ENCODE peak calls at places on chromosomes 3 and 15, in nine cellular contexts. S, D, U, Q, Z, P, X, T and K are unnamed samples.

GRCh38 chr15:76038512-76038911 is 21.3 kb upstream of the TMEM266 start:
- DNase-seq in Q (no peak), T (no peak), X (no peak), U (no peak), S (no peak), D (no peak), Z (no peak), P (no peak), K (no peak)

GRCh38 chr15:81752149-81752942 is 293.5 kb downstream of the MEX3B start:
- DNase-seq in S (peak), T (peak), D (no peak), Q (no peak), Z (no peak), X (peak), U (no peak), P (peak), K (peak)

GRCh38 chr3:150309557-150309956 is 98.5 kb upstream of the TSC22D2 start:
- DNase-seq in U (no peak), Z (no peak), Q (no peak), P (no peak), T (peak), D (no peak), S (peak), X (no peak), K (no peak)

GRCh38 chr15:81516461-81516860 is 142.4 kb upstream of the TMC3 start:
- DNase-seq in T (peak), Z (no peak), D (no peak), X (no peak), U (no peak), P (no peak), Q (no peak), S (peak), K (no peak)

GRCh38 chr15:90059208-90059985 is 42.9 kb downstream of the IDH2 start:
- DNase-seq in D (no peak), Z (peak), P (peak), U (peak), Q (no peak), S (no peak), X (peak), T (no peak), K (peak)

GRCh38 chr3:59472541-59472940 is 422.7 kb upstream of the CFAP20DC start:
- DNase-seq in T (peak), U (no peak), S (peak), D (no peak), X (no peak), Q (no peak), Z (no peak), P (no peak), K (no peak)

GRCh38 chr3:170387952-170388351 is 30.4 kb downstream of the SKIL start:
- DNase-seq in X (no peak), U (no peak), Q (no peak), D (no peak), Z (no peak), P (no peak), S (peak), T (peak), K (no peak)

GRCh38 chr3:121557426-121557934 is 10.3 kb upstream of the ARGFX start:
- DNase-seq in Q (no peak), Z (no peak), S (no peak), X (no peak), U (no peak), P (no peak), T (no peak), D (no peak), K (no peak)

GRCh38 chr3:153315781-153316180 is 153.8 kb downstream of the RAP2B start:
- DNase-seq in X (no peak), T (peak), P (no peak), D (no peak), Q (no peak), U (no peak), Z (no peak), S (peak), K (no peak)

GRCh38 chr3:8723612-8724011 is 10.0 kb upstream of the CAV3 start:
- DNase-seq in D (no peak), T (no peak), X (no peak), Q (no peak), Z (no peak), P (no peak), U (no peak), S (no peak), K (no peak)

GRCh38 chr3:76561494-76562242 is 478.2 kb upstream of the ROBO2 start:
- DNase-seq in U (no peak), P (no peak), Q (no peak), X (no peak), Z (no peak), S (peak), T (no peak), D (no peak), K (no peak)

GRCh38 chr3:181703701-181704420 is 7.9 kb upstream of the SOX2 start:
- DNase-seq in T (no peak), U (no peak), X (no peak), S (no peak), Z (no peak), D (no peak), Q (no peak), P (no peak), K (no peak)

GRCh38 chr3:8869613-8870012 is 93.7 kb downstream of the RAD18 start:
- DNase-seq in Q (peak), T (peak), D (peak), Z (no peak), P (peak), X (no peak), U (no peak), S (peak), K (no peak)

GRCh38 chr3:79263423-79263822 is 504.4 kb downstream of the ROBO1 start:
- DNase-seq in Q (no peak), D (no peak), X (no peak), T (peak), P (no peak), U (no peak), Z (no peak), S (no peak), K (no peak)

GRCh38 chr3:76410762-76411281 is 625.5 kb upstream of the ZNF717 start:
- DNase-seq in Z (no peak), S (peak), U (no peak), P (no peak), D (no peak), Q (no peak), T (peak), X (no peak), K (no peak)

GRCh38 chr3:152737021-152737908 is 97.7 kb upstream of the P2RY1 start:
- DNase-seq in Q (no peak), S (peak), U (no peak), Z (no peak), X (no peak), P (no peak), D (no peak), T (peak), K (no peak)

GRCh38 chr15:55778932-55779331 is 36.0 kb upstream of the PRTG start:
- DNase-seq in Z (no peak), Q (no peak), U (no peak), T (no peak), S (no peak), X (no peak), D (no peak), P (no peak), K (no peak)

GRCh38 chr3:49570033-49570654 is 15.9 kb downstream of the BSN start:
- DNase-seq in X (no peak), Z (no peak), S (no peak), T (no peak), U (peak), P (no peak), D (no peak), Q (no peak), K (no peak)

GRCh38 chr15:97235285-97235985 is 725.1 kb upstream of the ARRDC4 start:
- DNase-seq in U (no peak), P (peak), T (peak), S (peak), X (no peak), Z (no peak), D (peak), Q (peak), K (peak)

GRCh38 chr3:177481329-177481728 is 284.0 kb upstream of the TBL1XR1 start:
- DNase-seq in X (no peak), Q (no peak), D (no peak), T (no peak), S (no peak), Z (no peak), P (no peak), U (no peak), K (no peak)

GRCh38 chr3:60599586-60599985 is 651.7 kb downstream of the FHIT start:
- DNase-seq in U (no peak), S (no peak), Z (no peak), Q (no peak), X (no peak), D (no peak), P (no peak), T (no peak), K (no peak)

GRCh38 chr3:40504636-40505430 is 1.0 kb upstream of the ZNF620 start:
- DNase-seq in Q (no peak), U (no peak), P (peak), D (peak), S (peak), X (no peak), Z (no peak), T (peak), K (peak)

GRCh38 chr3:101819649-101820202 is 29.6 kb upstream of the NFKBIZ start:
- DNase-seq in T (no peak), P (no peak), Z (no peak), S (no peak), U (no peak), X (no peak), Q (no peak), D (no peak), K (no peak)

GRCh38 chr3:80227216-80227615 is 459.4 kb upstream of the ROBO1 start:
- DNase-seq in D (no peak), T (no peak), U (no peak), Z (no peak), P (no peak), S (peak), Q (no peak), X (no peak), K (no peak)

GRCh38 chr3:117814975-117815374 is 1105.4 kb downstream of the TUSC7 start:
- DNase-seq in T (peak), P (no peak), Z (no peak), Q (no peak), U (no peak), X (no peak), S (peak), D (no peak), K (no peak)

GRCh38 chr3:102529452-102529851 is 94.6 kb downstream of the ZPLD1 start:
- DNase-seq in P (peak), Q (no peak), D (peak), Z (no peak), U (no peak), S (peak), T (peak), X (no peak), K (no peak)

GRCh38 chr15:65088643-65089021 is 12.1 kb downstream of the KBTBD13 start:
- DNase-seq in X (no peak), S (no peak), D (no peak), T (no peak), U (no peak), Q (no peak), Z (no peak), P (no peak), K (peak)

GRCh38 chr3:170531557-170532335 is 54.1 kb downstream of the SLC7A14 start:
- DNase-seq in U (no peak), Q (no peak), P (no peak), D (no peak), T (peak), S (no peak), Z (no peak), X (no peak), K (no peak)

GRCh38 chr3:190384241-190384863 is 3.6 kb upstream of the CLDN16 start:
- DNase-seq in U (no peak), Q (no peak), X (no peak), T (peak), P (peak), D (peak), S (peak), Z (no peak), K (peak)

GRCh38 chr3:137110392-137110996 is 152.7 kb downstream of the IL20RB start:
- DNase-seq in P (peak), X (no peak), D (peak), U (no peak), Q (no peak), Z (no peak), T (peak), S (peak), K (no peak)

GRCh38 chr3:126340943-126341754 is 16.1 kb downstream of the KLF15 start:
- DNase-seq in X (peak), D (no peak), S (no peak), T (no peak), Q (no peak), U (peak), P (no peak), Z (no peak), K (no peak)

GRCh38 chr3:165464736-165465135 is 268.6 kb upstream of the SLITRK3 start:
- DNase-seq in P (no peak), U (no peak), Q (no peak), D (no peak), X (no peak), T (peak), Z (no peak), S (peak), K (no peak)

GRCh38 chr3:152909180-152909883 is 74.4 kb downstream of the P2RY1 start:
- DNase-seq in Q (no peak), P (peak), X (no peak), D (no peak), U (no peak), T (peak), S (peak), Z (no peak), K (no peak)

GRCh38 chr3:160343132-160343531 is 55.9 kb downstream of the IFT80 start:
- DNase-seq in Q (no peak), P (peak), U (no peak), Z (no peak), S (peak), X (no peak), T (peak), D (no peak), K (no peak)

GRCh38 chr3:116285781-116286180 is 159.5 kb downstream of the LSAMP start:
- DNase-seq in P (no peak), T (no peak), U (no peak), Q (no peak), X (no peak), S (no peak), D (no peak), Z (no peak), K (no peak)

DNA sequence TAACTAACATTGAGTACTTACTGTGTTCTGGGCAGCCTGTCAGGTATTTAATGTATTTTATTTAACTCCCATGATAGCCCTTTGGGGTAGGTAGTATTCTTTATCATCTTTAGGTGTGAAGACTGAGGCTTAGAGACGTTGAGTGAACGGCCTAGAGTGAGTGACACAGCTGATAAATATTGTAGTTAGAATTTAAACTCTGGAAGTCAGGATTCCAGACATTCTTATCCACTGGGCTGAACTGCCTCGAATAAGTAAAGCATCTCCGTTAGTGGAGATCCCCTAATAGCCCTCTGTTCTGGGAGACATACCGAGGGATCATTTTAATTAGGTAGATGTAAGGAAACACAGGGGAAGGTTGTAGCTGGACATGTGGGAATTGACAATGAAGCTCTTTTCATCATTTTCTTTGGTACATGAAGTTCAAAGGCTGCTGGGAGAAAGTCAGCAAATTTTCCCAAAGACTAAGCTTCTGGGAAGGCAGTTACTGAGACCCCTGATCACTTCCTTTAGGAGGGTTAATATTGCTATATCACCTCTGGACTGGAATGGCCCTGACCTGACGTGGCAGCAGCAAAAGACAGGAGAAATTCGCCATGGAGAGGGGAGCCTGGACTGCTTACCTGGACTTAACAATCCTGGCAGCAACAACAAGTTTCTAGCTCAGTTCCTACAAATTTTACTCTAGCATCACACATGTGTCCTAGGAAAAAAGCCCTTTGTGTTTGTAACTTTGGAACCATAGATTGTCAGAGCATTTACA is 11.7 kb upstream of the PDCD6IP start:
- DNase-seq in P (no peak), Z (no peak), D (no peak), Q (no peak), X (no peak), S (peak), T (no peak), U (no peak), K (no peak)
- H3K4me3 ChIP-seq in P (peak), Z (peak), D (peak), Q (no peak), X (peak), S (no peak), T (peak), U (peak), K (no peak)

GRCh38 chr15:47513496-47513895 is 203.8 kb upstream of the SEMA6D start:
- DNase-seq in X (no peak), S (no peak), T (no peak), P (no peak), D (no peak), Z (no peak), U (no peak), Q (no peak), K (no peak)
- H3K27ac ChIP-seq in X (no peak), S (no peak), T (no peak), P (no peak), D (no peak), Z (no peak), U (no peak), Q (no peak), K (no peak)

GRCh38 chr3:10445561-10445960 is 59.8 kb downstream of the ATP2B2 start:
- DNase-seq in Q (no peak), D (no peak), T (peak), P (no peak), U (no peak), X (no peak), Z (no peak), S (peak), K (no peak)

GRCh38 chr3:10443791-10444429 is 61.5 kb downstream of the ATP2B2 start:
- DNase-seq in Z (no peak), U (no peak), D (no peak), X (no peak), T (no peak), P (no peak), Q (no peak), S (no peak), K (no peak)

GRCh38 chr3:10442151-10442795 is 63.1 kb downstream of the ATP2B2 start:
- DNase-seq in D (no peak), U (no peak), Q (no peak), T (peak), S (peak), Z (no peak), P (no peak), X (no peak), K (no peak)

GRCh38 chr3:10443272-10443671 is 62.1 kb downstream of the ATP2B2 start:
- DNase-seq in D (no peak), X (no peak), U (no peak), Q (no peak), P (no peak), T (no peak), S (no peak), Z (no peak), K (no peak)

GRCh38 chr3:10444511-10444910 is 60.9 kb downstream of the ATP2B2 start:
- DNase-seq in X (no peak), P (no peak), Z (no peak), Q (no peak), D (no peak), S (no peak), U (no peak), T (no peak), K (no peak)
- H3K4me3 ChIP-seq in X (no peak), P (no peak), Z (no peak), Q (no peak), D (no peak), S (no peak), U (no peak), T (no peak), K (no peak)

GRCh38 chr15:64070965-64071851 is 22.4 kb downstream of the CIAO2A start:
- DNase-seq in X (peak), Z (no peak), U (no peak), P (peak), T (peak), Q (no peak), S (peak), D (peak), K (peak)

GRCh38 chr15:64068133-64068532 is 21.8 kb upstream of the DAPK2 start:
- DNase-seq in S (no peak), X (no peak), T (no peak), U (no peak), Z (no peak), P (no peak), Q (no peak), D (no peak), K (no peak)

GRCh38 chr15:64067564-64068030 is 21.3 kb upstream of the DAPK2 start:
- DNase-seq in D (no peak), T (peak), Z (no peak), X (peak), Q (peak), P (peak), S (peak), U (no peak), K (peak)

GRCh38 chr15:64071931-64072765 is 21.5 kb downstream of the CIAO2A start:
- DNase-seq in Z (no peak), U (no peak), Q (no peak), S (no peak), D (no peak), P (no peak), X (no peak), T (no peak), K (no peak)

GRCh38 chr15:64070106-64070505 is 23.5 kb downstream of the CIAO2A start:
- DNase-seq in S (no peak), Q (no peak), U (no peak), T (no peak), Z (no peak), P (peak), X (no peak), D (no peak), K (no peak)
- H3K27ac ChIP-seq in S (no peak), Q (no peak), U (peak), T (no peak), Z (no peak), P (peak), X (peak), D (no peak), K (no peak)

GRCh38 chr3:128496602-128497304 is 3.8 kb upstream of the GATA2 start:
- DNase-seq in P (no peak), X (no peak), T (peak), D (no peak), Q (no peak), Z (no peak), U (no peak), S (peak), K (peak)
- H3K4me3 ChIP-seq in P (no peak), X (peak), T (no peak), D (peak), Q (peak), Z (peak), U (peak), S (no peak), K (no peak)

GRCh38 chr3:179464296-179465092 is 13.2 kb upstream of the GNB4 start:
- DNase-seq in X (no peak), Z (no peak), T (no peak), Q (no peak), D (no peak), P (no peak), S (no peak), U (no peak), K (no peak)
- H3K27ac ChIP-seq in X (no peak), Z (no peak), T (no peak), Q (no peak), D (no peak), P (no peak), S (no peak), U (no peak), K (no peak)